ENCODE peak calls at places on chromosomes 16 and 17, in four cellular contexts. H is A549, O is GM12878, Q is K562. W is an unnamed sample.

GRCh38 chr17:850828-851759 is 68.9 kb downstream of the MRM3 start:
- DNase-seq in H (no peak), Q (no peak), O (no peak), W (peak; percentile 40)

GRCh38 chr16:64478258-64478906 is 643.5 kb downstream of the CDH11 start:
- DNase-seq in H (peak; percentile 11), O (no peak), Q (no peak), W (peak; percentile 54)

GRCh38 chr16:2121853-2122252 is 13.8 kb downstream of the PKD1 start:
- DNase-seq in O (no peak), Q (no peak), H (no peak), W (no peak)

GRCh38 chr17:46983782-46984181 is 4.7 kb upstream of the RPRML start:
- DNase-seq in O (no peak), H (no peak), Q (peak; percentile 34), W (no peak)

GRCh38 chr17:65058151-65058550 is 1.6 kb upstream of the GNA13 start:
- DNase-seq in H (no peak), Q (no peak), O (no peak), W (no peak)

GRCh38 chr16:51147776-51148673 is 3.0 kb downstream of the SALL1 start:
- DNase-seq in Q (no peak), H (no peak), O (no peak), W (no peak)

GRCh38 chr17:47776330-47777197 is 43.5 kb downstream of the TBX21 start:
- DNase-seq in Q (peak; percentile 71), O (no peak), H (peak; percentile 71), W (peak; percentile 42)

GRCh38 chr17:33290156-33290697 is 2.9 kb downstream of the ASIC2 start:
- DNase-seq in O (no peak), Q (no peak), H (no peak), W (no peak)

GRCh38 chr16:1042776-1043349 is 29.7 kb upstream of the SSTR5 start:
- DNase-seq in O (no peak), Q (no peak), H (no peak), W (no peak)

GRCh38 chr17:71402661-71403141 is 718.1 kb upstream of the SOX9 start:
- DNase-seq in Q (no peak), H (peak; percentile 17), O (no peak), W (no peak)

DNA sequence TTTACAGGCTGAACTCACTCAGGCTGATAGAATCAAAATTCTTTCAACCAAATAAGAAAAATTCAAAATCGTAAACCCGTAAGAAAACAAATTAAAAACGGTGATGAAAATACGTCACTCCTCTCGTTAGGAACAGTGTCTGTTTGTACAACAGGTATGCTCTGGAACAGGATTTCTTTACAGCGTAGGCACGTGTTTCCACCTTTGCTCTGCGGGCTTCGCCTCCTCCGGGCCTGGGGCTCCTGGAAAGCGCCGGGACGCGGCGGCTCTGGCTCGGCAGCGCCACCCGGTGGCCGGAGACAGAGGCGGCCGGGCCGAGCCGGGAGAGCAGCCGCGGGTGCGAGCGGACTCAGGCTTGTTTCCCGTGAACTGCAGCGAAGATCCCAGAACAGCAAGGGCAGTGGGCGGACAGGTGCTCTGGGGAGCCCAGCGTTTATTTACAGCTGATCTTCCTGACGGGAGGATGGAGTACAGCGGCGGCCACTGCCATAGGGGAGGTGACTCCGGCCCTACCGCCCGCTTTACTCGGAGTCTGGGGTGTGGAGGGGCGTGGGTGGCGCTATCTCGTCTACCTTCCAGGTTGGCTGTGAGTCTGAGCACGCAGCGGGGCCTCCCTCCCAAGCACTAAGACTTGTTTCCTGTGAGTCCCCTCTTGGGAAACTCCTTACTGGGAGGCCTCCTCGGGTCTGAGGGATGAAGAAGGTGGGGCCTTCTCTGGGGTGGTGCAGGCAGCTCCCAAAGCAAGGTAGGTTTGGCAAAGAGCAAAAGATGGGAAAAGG is 40.5 kb upstream of the ATP2A3 start:
- DNase-seq in H (peak; percentile 56), O (peak; percentile 5), Q (peak; percentile 76), W (no peak)
- TF ChIP-seq SMC3 in H (peak; percentile 96), O (peak; percentile 97), Q (peak; percentile 92), W (peak; percentile 63)

GRCh38 chr16:14608604-14609003 is 21.5 kb downstream of the PARN start:
- DNase-seq in O (no peak), H (no peak), Q (no peak), W (no peak)
- TF ChIP-seq SMC3 in O (no peak), H (no peak), Q (no peak), W (no peak)

GRCh38 chr16:18933501-18933900 is 7.3 kb upstream of the SMG1 start:
- DNase-seq in O (no peak), Q (no peak), H (no peak), W (no peak)
- TF ChIP-seq SMC3 in O (no peak), Q (no peak), H (no peak), W (no peak)

DNA sequence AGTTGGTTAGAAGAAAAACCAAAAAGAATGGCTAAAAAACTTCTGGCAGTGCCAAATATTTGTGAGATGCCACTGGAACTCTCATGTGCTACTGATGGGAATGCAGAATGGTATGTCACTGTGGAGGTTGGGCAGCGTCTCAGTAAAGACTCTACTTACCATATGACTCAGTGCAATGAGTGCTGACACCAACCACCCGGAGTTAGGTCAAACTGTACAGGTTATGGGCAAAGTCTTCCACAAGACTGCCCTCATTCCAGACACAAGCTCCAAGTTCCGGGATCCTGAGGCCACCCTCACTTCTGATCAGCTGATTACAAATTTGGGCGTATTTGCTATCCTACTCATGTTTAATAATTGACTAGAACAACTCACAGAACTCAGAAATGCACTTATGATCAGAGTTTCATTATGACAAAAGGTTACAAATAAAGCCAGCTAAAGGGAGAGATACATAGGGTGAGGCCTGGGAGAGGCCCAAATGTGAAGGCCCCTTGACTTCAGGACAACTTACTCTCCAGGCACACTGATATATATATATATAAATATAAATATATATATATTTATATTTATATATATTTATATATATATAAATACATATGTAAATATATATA is 114.9 kb downstream of the TRIM37 start:
- DNase-seq in O (peak; percentile 39), Q (no peak), H (peak; percentile 37), W (peak; percentile 63)
- TF ChIP-seq SMC3 in O (no peak), Q (no peak), H (no peak), W (no peak)

DNA sequence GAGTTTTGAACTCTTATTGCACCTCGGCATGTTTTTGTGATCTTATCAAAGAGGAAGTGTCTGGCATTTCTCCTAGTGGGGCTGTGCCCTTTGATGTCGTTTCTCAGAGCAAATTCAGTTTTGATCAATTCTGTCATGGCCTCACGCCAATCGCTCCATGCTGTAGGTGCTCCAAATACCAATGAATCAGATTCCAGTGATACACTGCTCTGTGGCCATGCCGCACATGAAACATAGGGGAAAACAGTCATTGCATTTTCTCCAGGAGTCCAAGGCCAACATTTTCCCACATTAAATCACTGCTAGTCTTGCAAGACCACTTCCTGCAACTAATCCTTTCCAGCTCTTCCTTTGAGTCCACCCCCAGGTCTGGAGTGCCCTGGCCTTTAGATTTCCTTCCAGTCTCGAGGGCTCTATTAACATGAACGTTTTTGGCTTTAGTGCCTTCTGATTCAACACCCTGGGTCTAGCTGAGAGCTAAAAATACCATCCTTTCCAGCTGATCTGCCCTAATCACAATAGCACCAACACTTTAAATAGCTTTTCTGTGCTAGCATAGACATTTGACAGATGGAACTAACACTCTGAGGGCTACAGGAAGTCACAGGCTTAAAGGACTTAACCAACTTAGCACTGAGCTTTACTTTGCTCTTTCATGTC is 18.2 kb upstream of the RASL10B start:
- DNase-seq in Q (no peak), H (no peak), O (no peak), W (peak; percentile 94)
- TF ChIP-seq SMC3 in Q (no peak), H (no peak), O (no peak), W (no peak)

W was measured in IMR-90.